ENCODE peak calls at places on chromosomes 16 and 17, in five cellular contexts. U is posterior vena cava, M is DND-41, E is neural crest cell, V is HepG2. L is an unnamed sample.

GRCh38 chr17:72386619-72387237 is 265.9 kb downstream of the SOX9 start:
- DNase-seq in U (peak; percentile 7), M (no peak), E (no peak), V (peak; percentile 97), L (no peak)

GRCh38 chr16:22313141-22313781 is 16.1 kb downstream of the POLR3E start:
- DNase-seq in U (peak; percentile 76), M (no peak), E (no peak), V (no peak), L (no peak)

GRCh38 chr16:86823125-86823524 is 244.8 kb downstream of the FOXL1 start:
- DNase-seq in U (no peak), M (no peak), E (no peak), V (no peak), L (no peak)

GRCh38 chr16:25140459-25140858 is 28.9 kb downstream of the LCMT1 start:
- DNase-seq in U (no peak), M (no peak), E (no peak), V (no peak), L (no peak)

GRCh38 chr16:49600541-49600940 is 226.9 kb downstream of the C16orf78 start:
- DNase-seq in U (no peak), M (no peak), E (no peak), V (no peak), L (no peak)

GRCh38 chr16:20137194-20137593 is 63.5 kb upstream of the GPR139 start:
- DNase-seq in U (no peak), M (no peak), E (no peak), V (no peak), L (no peak)

GRCh38 chr16:10981697-10982216 is 37.4 kb downstream of the CLEC16A start:
- DNase-seq in U (no peak), M (peak; percentile 72), E (no peak), V (peak; percentile 45), L (peak; percentile 31)

GRCh38 chr16:56576585-56577299 is 11.9 kb downstream of the MT4 start:
- DNase-seq in U (peak; percentile 92), M (peak; percentile 72), E (peak; percentile 20), V (peak; percentile 69), L (peak; percentile 60)

GRCh38 chr17:47871048-47871447 is 20.1 kb upstream of the SP6 start:
- DNase-seq in U (no peak), M (no peak), E (no peak), V (no peak), L (no peak)

GRCh38 chr17:72510454-72511016 is 389.7 kb downstream of the SOX9 start:
- DNase-seq in U (no peak), M (no peak), E (no peak), V (no peak), L (no peak)

GRCh38 chr16:88466175-88466862 is 13.2 kb downstream of the ZFPM1 start:
- DNase-seq in U (no peak), M (no peak), E (no peak), V (no peak), L (no peak)

GRCh38 chr17:76558210-76559095 is 18.6 kb downstream of the PRCD start:
- DNase-seq in U (no peak), M (no peak), E (no peak), V (no peak), L (no peak)

GRCh38 chr16:4217246-4218131 is 24.4 kb downstream of the SRL start:
- DNase-seq in U (no peak), M (no peak), E (no peak), V (no peak), L (no peak)

GRCh38 chr16:89084411-89084810 is 9.2 kb upstream of the ACSF3 start:
- DNase-seq in U (no peak), M (no peak), E (no peak), V (no peak), L (no peak)

GRCh38 chr17:68682913-68683312 is 81.7 kb upstream of the FAM20A start:
- DNase-seq in U (no peak), M (no peak), E (no peak), V (no peak), L (no peak)

GRCh38 chr17:62381561-62381960 is 1.2 kb downstream of the EFCAB3 start:
- DNase-seq in U (no peak), M (no peak), E (no peak), V (no peak), L (no peak)

GRCh38 chr17:61469949-61470348 is 17.7 kb downstream of the TBX4 start:
- DNase-seq in U (peak; percentile 61), M (no peak), E (no peak), V (no peak), L (no peak)

GRCh38 chr16:3691778-3692177 is 25.5 kb downstream of the TRAP1 start:
- DNase-seq in U (no peak), M (no peak), E (no peak), V (no peak), L (no peak)

GRCh38 chr17:18251204-18251603 is 7.3 kb downstream of the FLII start:
- DNase-seq in U (no peak), M (no peak), E (no peak), V (no peak), L (no peak)

GRCh38 chr16:11384956-11385586 is 39.8 kb downstream of the RMI2 start:
- DNase-seq in U (peak; percentile 70), M (no peak), E (no peak), V (no peak), L (no peak)

GRCh38 chr17:28875856-28876564 is 21.2 kb downstream of the ERAL1 start:
- DNase-seq in U (no peak), M (no peak), E (no peak), V (no peak), L (no peak)

GRCh38 chr17:77451894-77452852 is 311.4 kb downstream of the SEC14L1 start:
- DNase-seq in U (peak; percentile 89), M (peak; percentile 80), E (no peak), V (peak; percentile 75), L (no peak)

L was measured in Jurkat, Clone E6-1.